ENCODE peak calls at places on chromosomes 16 and 17, in eight cellular contexts. L, E, B, K, C, X, P and H are unnamed samples.

GRCh38 chr16:86492961-86493639 is 17.2 kb upstream of the FOXF1 start:
- DNase-seq in L (no peak), E (no peak), B (no peak), K (no peak), C (no peak), X (no peak), P (no peak), H (no peak)

GRCh38 chr16:85926370-85926769 is 27.4 kb downstream of the IRF8 start:
- DNase-seq in L (no peak), E (no peak), B (no peak), K (no peak), C (no peak), X (peak), P (no peak), H (no peak)

GRCh38 chr16:58510097-58510775 is 5.1 kb upstream of the SETD6 start:
- DNase-seq in L (no peak), E (no peak), B (no peak), K (no peak), C (no peak), X (no peak), P (no peak), H (no peak)

GRCh38 chr17:31488982-31489294 is 97.5 kb downstream of the RAB11FIP4 start:
- DNase-seq in L (no peak), E (no peak), B (no peak), K (no peak), C (no peak), X (no peak), P (no peak), H (no peak)

GRCh38 chr17:38748329-38749221 is at the start of gene PCGF2:
- DNase-seq in L (no peak), E (peak), B (no peak), K (no peak), C (peak), X (peak), P (peak), H (no peak)

GRCh38 chr17:21214777-21215541 is 998 bp upstream of the TMEM11 start:
- DNase-seq in L (no peak), E (no peak), B (no peak), K (no peak), C (no peak), X (peak), P (no peak), H (no peak)

GRCh38 chr16:23803591-23804123 is 32.1 kb upstream of the PRKCB start:
- DNase-seq in L (peak), E (peak), B (peak), K (peak), C (no peak), X (peak), P (peak), H (peak)

GRCh38 chr17:72587773-72588511 is 467.1 kb downstream of the SOX9 start:
- DNase-seq in L (no peak), E (no peak), B (no peak), K (no peak), C (peak), X (no peak), P (peak), H (no peak)

GRCh38 chr17:9971991-9972390 is 66.9 kb upstream of the RCVRN start:
- DNase-seq in L (no peak), E (no peak), B (no peak), K (no peak), C (no peak), X (peak), P (peak), H (no peak)

GRCh38 chr17:75036643-75037268 is 10.0 kb downstream of the ATP5PD start:
- DNase-seq in L (peak), E (peak), B (peak), K (peak), C (no peak), X (peak), P (peak), H (peak)

GRCh38 chr16:72637306-72637705 is 410.6 kb downstream of the ZFHX3 start:
- DNase-seq in L (no peak), E (no peak), B (no peak), K (no peak), C (no peak), X (no peak), P (peak), H (no peak)

GRCh38 chr16:17784073-17784472 is 313.3 kb upstream of the XYLT1 start:
- DNase-seq in L (no peak), E (no peak), B (no peak), K (no peak), C (no peak), X (peak), P (peak), H (no peak)

GRCh38 chr17:29133146-29133713 is 47.0 kb downstream of the MYO18A start:
- DNase-seq in L (no peak), E (no peak), B (no peak), K (no peak), C (no peak), X (peak), P (peak), H (no peak)

GRCh38 chr17:46191332-46192210 is 1.7 kb downstream of the KANSL1 start:
- DNase-seq in L (no peak), E (no peak), B (no peak), K (no peak), C (no peak), X (peak), P (no peak), H (no peak)

GRCh38 chr17:45277992-45278391 is 16.1 kb upstream of the SPATA32 start:
- DNase-seq in L (no peak), E (no peak), B (no peak), K (no peak), C (no peak), X (no peak), P (peak), H (no peak)

GRCh38 chr16:58127033-58127556 is 2.1 kb downstream of the CFAP20 start:
- DNase-seq in L (peak), E (no peak), B (no peak), K (no peak), C (no peak), X (no peak), P (peak), H (no peak)

GRCh38 chr16:26665166-26665939 is 401.4 kb upstream of the C16orf82 start:
- DNase-seq in L (no peak), E (no peak), B (no peak), K (no peak), C (no peak), X (no peak), P (no peak), H (no peak)

GRCh38 chr16:56549744-56550385 is 15.0 kb upstream of the MT4 start:
- DNase-seq in L (no peak), E (no peak), B (no peak), K (no peak), C (no peak), X (no peak), P (peak), H (no peak)

GRCh38 chr16:2016407-2016922 is 3.1 kb upstream of the NPW start:
- DNase-seq in L (no peak), E (no peak), B (no peak), K (no peak), C (no peak), X (no peak), P (no peak), H (no peak)

GRCh38 chr17:979539-980405 is at the start of gene NXN:
- DNase-seq in L (peak), E (no peak), B (peak), K (peak), C (no peak), X (peak), P (peak), H (peak)

GRCh38 chr17:48052956-48053757 is 5.0 kb downstream of the NFE2L1 start:
- DNase-seq in L (no peak), E (no peak), B (no peak), K (no peak), C (peak), X (no peak), P (peak), H (no peak)

GRCh38 chr16:20937736-20938135 is 37.2 kb downstream of the LYRM1 start:
- DNase-seq in L (no peak), E (no peak), B (no peak), K (no peak), C (no peak), X (no peak), P (no peak), H (no peak)

GRCh38 chr16:70746708-70747424 is 54.1 kb downstream of the VAC14 start:
- DNase-seq in L (no peak), E (peak), B (no peak), K (no peak), C (no peak), X (no peak), P (peak), H (no peak)

GRCh38 chr17:44045493-44045892 is 21.0 kb downstream of the LSM12 start:
- DNase-seq in L (no peak), E (no peak), B (no peak), K (no peak), C (no peak), X (no peak), P (no peak), H (no peak)

GRCh38 chr17:41784207-41784744 is 2.2 kb downstream of the JUP start:
- DNase-seq in L (no peak), E (peak), B (no peak), K (no peak), C (no peak), X (peak), P (peak), H (no peak)

GRCh38 chr17:48997103-48997826 is at the start of gene IGF2BP1:
- DNase-seq in L (no peak), E (no peak), B (no peak), K (no peak), C (no peak), X (peak), P (peak), H (no peak)

GRCh38 chr16:46747777-46748651 is at the start of gene MYLK3:
- DNase-seq in L (no peak), E (no peak), B (no peak), K (no peak), C (no peak), X (peak), P (no peak), H (no peak)

GRCh38 chr16:89257281-89257731 is 39.8 kb downstream of the ZNF778 start:
- DNase-seq in L (no peak), E (no peak), B (no peak), K (no peak), C (no peak), X (peak), P (no peak), H (no peak)

GRCh38 chr17:27245230-27245696 is 48.7 kb upstream of the WSB1 start:
- DNase-seq in L (peak), E (peak), B (peak), K (peak), C (no peak), X (peak), P (peak), H (peak)

GRCh38 chr17:36182176-36183000 is 6.0 kb upstream of the TBC1D3B start:
- DNase-seq in L (no peak), E (no peak), B (no peak), K (no peak), C (no peak), X (no peak), P (no peak), H (no peak)

GRCh38 chr16:62620259-62620658 is 584.0 kb upstream of the CDH8 start:
- DNase-seq in L (no peak), E (no peak), B (no peak), K (no peak), C (no peak), X (no peak), P (no peak), H (no peak)

GRCh38 chr16:70399951-70400350 is 38.9 kb downstream of the ST3GAL2 start:
- DNase-seq in L (no peak), E (no peak), B (no peak), K (no peak), C (no peak), X (no peak), P (no peak), H (no peak)

GRCh38 chr17:16937431-16937830 is 34.5 kb downstream of the TNFRSF13B start:
- DNase-seq in L (no peak), E (no peak), B (no peak), K (no peak), C (no peak), X (no peak), P (no peak), H (no peak)

GRCh38 chr16:68065716-68066305 is 19.4 kb upstream of the NFATC3 start:
- DNase-seq in L (no peak), E (no peak), B (no peak), K (no peak), C (no peak), X (no peak), P (peak), H (no peak)

GRCh38 chr17:77437017-77437416 is 296.2 kb downstream of the SEC14L1 start:
- DNase-seq in L (no peak), E (no peak), B (no peak), K (no peak), C (no peak), X (no peak), P (peak), H (no peak)

GRCh38 chr17:6713918-6714271 is 726 bp upstream of the SLC13A5 start:
- DNase-seq in L (no peak), E (no peak), B (no peak), K (no peak), C (no peak), X (peak), P (no peak), H (no peak)

GRCh38 chr17:4944554-4945175 is 3.7 kb downstream of the PFN1 start:
- DNase-seq in L (no peak), E (no peak), B (no peak), K (no peak), C (no peak), X (no peak), P (no peak), H (no peak)

GRCh38 chr17:73291260-73291801 is 20.5 kb downstream of the CDC42EP4 start:
- DNase-seq in L (no peak), E (peak), B (no peak), K (no peak), C (no peak), X (no peak), P (peak), H (no peak)